ENCODE peak calls at places on chromosomes 4 and X, in five cellular contexts. O is progenitor cell of endocrine pancreas; I is stimulated activated CD4-positive, alpha-beta T cell treated with anti-CD3 and anti-CD28 coated beads, Interleukin-2, amount 100 ng/mL, for 4 hours; G is DMS153; S is NCI-H345. P is an unnamed sample.

GRCh38 chr4:147325566-147325965 is 155.3 kb upstream of the EDNRA start:
- DNase-seq in O (no peak), I (no peak), S (no peak), G (no peak), P (no peak)

GRCh38 chr4:184416913-184417734 is 57.2 kb downstream of the IRF2 start:
- DNase-seq in S (no peak), G (no peak), I (peak), O (no peak), P (no peak)

GRCh38 chr4:70721747-70722146 is at the start of gene RUFY3:
- DNase-seq in O (no peak), G (peak), I (no peak), S (peak), P (peak)

GRCh38 chr4:53659737-53660136 is 68.5 kb upstream of the LNX1 start:
- DNase-seq in G (no peak), I (no peak), S (no peak), O (no peak), P (no peak)

GRCh38 chr4:25172964-25173917 is 13.0 kb upstream of the SEPSECS start:
- DNase-seq in G (no peak), I (no peak), O (no peak), S (no peak), P (no peak)

GRCh38 chrX:105483011-105483410 is 262.5 kb upstream of the TEX13A start:
- DNase-seq in I (no peak), S (no peak), G (no peak), O (no peak), P (no peak)

GRCh38 chrX:118418811-118419251 is 72.9 kb downstream of the WDR44 start:
- DNase-seq in S (no peak), G (no peak), O (no peak), I (no peak), P (no peak)

GRCh38 chrX:140572724-140573123 is 67.9 kb upstream of the SOX3 start:
- DNase-seq in G (peak), I (no peak), O (peak), S (no peak), P (no peak)